ENCODE peak calls at places on chromosomes 11 and 22, in eight cellular contexts. One of them, this sample, is unnamed. For H3K36me3, the result is how much of the 10 kb centered on the place peaks cover.

GRCh38 chr22:49005557-49005956 is 822.1 kb downstream of the BRD1 start:
- DNase-seq in HepG2: no peak
- DNase-seq in heart left ventricle: no peak
- DNase-seq in body of pancreas: no peak
- DNase-seq in IMR-90: no peak
- DNase-seq in breast epithelium: no peak
- DNase-seq in tibial nerve: no peak
- DNase-seq in uterus: no peak
- DNase-seq in this sample: no peak

GRCh38 chr11:12538889-12539421 is 135.3 kb upstream of the TEAD1 start:
- DNase-seq in body of pancreas: no peak
- DNase-seq in IMR-90: no peak
- DNase-seq in tibial nerve: no peak
- DNase-seq in uterus: peak
- DNase-seq in breast epithelium: no peak
- DNase-seq in heart left ventricle: no peak
- DNase-seq in HepG2: no peak
- DNase-seq in this sample: peak

GRCh38 chr22:24200616-24201212 is 19.4 kb downstream of the SUSD2 start:
- DNase-seq in breast epithelium: no peak
- DNase-seq in tibial nerve: no peak
- DNase-seq in heart left ventricle: no peak
- DNase-seq in HepG2: peak
- DNase-seq in IMR-90: peak
- DNase-seq in uterus: no peak
- DNase-seq in body of pancreas: no peak
- DNase-seq in this sample: no peak

GRCh38 chr11:2929880-2930704 is 872 bp upstream of the PHLDA2 start:
- DNase-seq in heart left ventricle: no peak
- DNase-seq in tibial nerve: no peak
- DNase-seq in IMR-90: peak
- DNase-seq in uterus: no peak
- DNase-seq in HepG2: peak
- DNase-seq in body of pancreas: peak
- DNase-seq in breast epithelium: peak
- DNase-seq in this sample: no peak

GRCh38 chr11:72243567-72244316 is at the start of gene PHOX2A:
- DNase-seq in HepG2: no peak
- DNase-seq in body of pancreas: no peak
- DNase-seq in heart left ventricle: no peak
- DNase-seq in tibial nerve: no peak
- DNase-seq in IMR-90: no peak
- DNase-seq in uterus: no peak
- DNase-seq in breast epithelium: no peak
- DNase-seq in this sample: no peak

GRCh38 chr22:49170053-49170452 is 657.6 kb downstream of the BRD1 start:
- DNase-seq in HepG2: no peak
- DNase-seq in heart left ventricle: peak
- DNase-seq in body of pancreas: no peak
- DNase-seq in tibial nerve: no peak
- DNase-seq in uterus: no peak
- DNase-seq in breast epithelium: no peak
- DNase-seq in IMR-90: no peak
- DNase-seq in this sample: no peak

GRCh38 chr11:75589933-75590332 is 27.9 kb downstream of the SERPINH1 start:
- DNase-seq in HepG2: no peak
- DNase-seq in breast epithelium: no peak
- DNase-seq in IMR-90: no peak
- DNase-seq in uterus: no peak
- DNase-seq in heart left ventricle: no peak
- DNase-seq in body of pancreas: no peak
- DNase-seq in tibial nerve: no peak
- DNase-seq in this sample: no peak

GRCh38 chr11:121763526-121763925 is 310.8 kb upstream of the SORL1-AS1 start:
- DNase-seq in IMR-90: no peak
- DNase-seq in heart left ventricle: no peak
- DNase-seq in body of pancreas: no peak
- DNase-seq in breast epithelium: no peak
- DNase-seq in tibial nerve: no peak
- DNase-seq in uterus: no peak
- DNase-seq in HepG2: no peak
- DNase-seq in this sample: no peak

GRCh38 chr11:12556788-12557384 is 117.3 kb upstream of the TEAD1 start:
- DNase-seq in breast epithelium: peak
- DNase-seq in tibial nerve: peak
- DNase-seq in heart left ventricle: peak
- DNase-seq in IMR-90: peak
- DNase-seq in body of pancreas: peak
- DNase-seq in uterus: peak
- DNase-seq in HepG2: peak
- DNase-seq in this sample: peak

GRCh38 chr11:100739636-100740035 is 52.5 kb downstream of the ARHGAP42 start:
- DNase-seq in tibial nerve: no peak
- DNase-seq in breast epithelium: no peak
- DNase-seq in HepG2: peak
- DNase-seq in uterus: no peak
- DNase-seq in heart left ventricle: no peak
- DNase-seq in IMR-90: peak
- DNase-seq in body of pancreas: no peak
- DNase-seq in this sample: peak

GRCh38 chr22:23110922-23111527 is 30.8 kb downstream of the RSPH14 start:
- DNase-seq in heart left ventricle: no peak
- DNase-seq in IMR-90: no peak
- DNase-seq in HepG2: no peak
- DNase-seq in uterus: no peak
- DNase-seq in tibial nerve: no peak
- DNase-seq in body of pancreas: no peak
- DNase-seq in breast epithelium: no peak
- DNase-seq in this sample: no peak

GRCh38 chr11:100805509-100806199 is 118.6 kb downstream of the ARHGAP42 start:
- DNase-seq in body of pancreas: no peak
- DNase-seq in HepG2: no peak
- DNase-seq in tibial nerve: no peak
- DNase-seq in breast epithelium: no peak
- DNase-seq in uterus: no peak
- DNase-seq in IMR-90: peak
- DNase-seq in heart left ventricle: no peak
- DNase-seq in this sample: no peak

GRCh38 chr11:114354076-114354475 is 46.2 kb downstream of the C11orf71 start:
- DNase-seq in tibial nerve: no peak
- DNase-seq in HepG2: no peak
- DNase-seq in uterus: no peak
- DNase-seq in heart left ventricle: no peak
- DNase-seq in IMR-90: peak
- DNase-seq in breast epithelium: no peak
- DNase-seq in body of pancreas: no peak
- DNase-seq in this sample: no peak

GRCh38 chr22:21970800-21971617 is 11.6 kb downstream of the TOP3B start:
- DNase-seq in body of pancreas: no peak
- DNase-seq in heart left ventricle: peak
- DNase-seq in uterus: no peak
- DNase-seq in breast epithelium: no peak
- DNase-seq in tibial nerve: no peak
- DNase-seq in IMR-90: no peak
- DNase-seq in HepG2: no peak
- DNase-seq in this sample: no peak
- TF ChIP-seq POLR2A in body of pancreas: no peak
- TF ChIP-seq POLR2A in heart left ventricle: no peak
- TF ChIP-seq POLR2A in uterus: no peak
- TF ChIP-seq POLR2A in breast epithelium: no peak
- TF ChIP-seq POLR2A in tibial nerve: no peak
- TF ChIP-seq POLR2A in IMR-90: no peak
- TF ChIP-seq POLR2A in HepG2: no peak
- TF ChIP-seq POLR2A in this sample: no peak

GRCh38 chr11:8956860-8957259 is 7.4 kb downstream of the TMEM9B start:
- DNase-seq in uterus: no peak
- DNase-seq in tibial nerve: no peak
- DNase-seq in HepG2: no peak
- DNase-seq in breast epithelium: no peak
- DNase-seq in IMR-90: no peak
- DNase-seq in body of pancreas: no peak
- DNase-seq in heart left ventricle: no peak
- DNase-seq in this sample: no peak
- H3K36me3 ChIP-seq in uterus: under half
- H3K36me3 ChIP-seq in tibial nerve: under half
- H3K36me3 ChIP-seq in HepG2: under half
- H3K36me3 ChIP-seq in breast epithelium: under half
- H3K36me3 ChIP-seq in IMR-90: under half
- H3K36me3 ChIP-seq in body of pancreas: under half
- H3K36me3 ChIP-seq in heart left ventricle: half or more
- H3K36me3 ChIP-seq in this sample: under half

DNA sequence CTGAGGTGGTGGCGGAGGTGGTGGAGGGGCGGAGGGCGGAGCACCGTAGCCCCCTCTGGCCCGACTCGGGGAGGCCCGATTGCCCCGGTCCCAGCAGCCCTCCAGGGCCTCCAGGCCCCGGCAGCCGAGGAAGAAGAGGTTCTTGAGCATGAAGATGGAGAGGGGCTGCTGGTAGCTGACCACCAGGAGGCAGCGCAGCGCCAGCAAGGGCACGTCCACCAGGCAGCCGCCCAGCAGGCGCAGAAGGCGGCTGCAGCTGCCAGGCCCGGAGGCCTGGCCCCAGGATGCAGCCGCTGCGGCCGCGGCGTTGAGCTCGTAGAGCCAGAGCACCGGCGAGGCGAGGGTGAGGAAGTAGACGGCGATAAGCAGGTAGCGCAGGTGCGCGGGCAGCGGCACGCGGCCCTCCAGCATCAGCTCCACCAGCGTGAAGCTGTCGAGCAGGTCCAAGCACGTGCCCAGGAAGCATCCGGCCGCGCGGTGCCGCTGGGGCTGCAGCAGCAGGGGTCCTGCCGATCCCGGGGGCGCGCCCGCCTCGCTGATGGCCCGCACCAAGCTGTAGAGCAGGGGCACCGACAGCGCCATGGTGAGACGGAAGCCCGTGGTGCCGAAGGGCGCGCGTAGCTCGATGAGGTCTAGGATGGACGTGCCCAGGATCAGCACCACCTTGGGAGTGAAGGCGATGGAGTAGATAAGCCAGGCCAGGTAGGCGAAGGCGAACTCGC is 1.5 kb downstream of the TMEM121B start:
- DNase-seq in IMR-90: no peak
- DNase-seq in uterus: no peak
- DNase-seq in heart left ventricle: peak
- DNase-seq in body of pancreas: no peak
- DNase-seq in HepG2: no peak
- DNase-seq in tibial nerve: no peak
- DNase-seq in breast epithelium: no peak
- DNase-seq in this sample: no peak
- TF ChIP-seq CTCF in IMR-90: no peak
- TF ChIP-seq CTCF in uterus: no peak
- TF ChIP-seq CTCF in heart left ventricle: peak
- TF ChIP-seq CTCF in body of pancreas: peak
- TF ChIP-seq CTCF in HepG2: peak
- TF ChIP-seq CTCF in tibial nerve: no peak
- TF ChIP-seq CTCF in breast epithelium: no peak
- TF ChIP-seq CTCF in this sample: peak

DNA sequence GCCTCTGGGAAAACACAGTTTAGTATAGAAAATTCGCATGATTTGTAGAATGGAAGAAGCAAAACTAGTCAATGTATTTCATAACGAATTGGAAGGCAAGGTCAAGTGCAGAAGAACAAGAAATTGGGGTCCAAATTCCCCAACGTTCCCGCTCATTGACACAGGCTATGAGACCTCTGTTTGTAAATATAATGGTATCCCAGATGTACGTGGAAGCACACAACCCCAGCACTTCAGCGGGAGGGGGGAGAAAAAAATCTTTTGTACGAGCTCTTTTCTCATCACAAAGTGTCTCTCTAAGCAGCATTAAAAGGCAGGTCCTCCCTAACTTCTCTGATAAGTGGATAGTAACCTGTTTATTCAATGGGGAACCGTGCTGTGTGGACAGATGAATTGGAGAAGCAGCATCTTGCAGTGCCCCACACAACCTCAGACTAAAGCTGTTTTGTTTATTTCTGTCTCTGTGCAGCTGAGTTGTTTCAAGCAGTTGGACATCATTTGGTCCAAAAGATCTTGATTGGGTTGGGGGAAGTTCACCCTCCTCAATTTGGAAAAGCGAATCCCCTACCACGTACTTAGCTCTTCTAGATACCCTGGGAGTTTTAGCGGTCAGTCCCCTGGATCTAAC is 1.1 kb upstream of the GAB2 start:
- DNase-seq in breast epithelium: no peak
- DNase-seq in uterus: no peak
- DNase-seq in IMR-90: peak
- DNase-seq in HepG2: no peak
- DNase-seq in tibial nerve: peak
- DNase-seq in heart left ventricle: no peak
- DNase-seq in body of pancreas: no peak
- DNase-seq in this sample: no peak
- TF ChIP-seq POLR2A in breast epithelium: no peak
- TF ChIP-seq POLR2A in uterus: no peak
- TF ChIP-seq POLR2A in IMR-90: no peak
- TF ChIP-seq POLR2A in HepG2: no peak
- TF ChIP-seq POLR2A in tibial nerve: no peak
- TF ChIP-seq POLR2A in heart left ventricle: no peak
- TF ChIP-seq POLR2A in body of pancreas: no peak
- TF ChIP-seq POLR2A in this sample: no peak

DNA sequence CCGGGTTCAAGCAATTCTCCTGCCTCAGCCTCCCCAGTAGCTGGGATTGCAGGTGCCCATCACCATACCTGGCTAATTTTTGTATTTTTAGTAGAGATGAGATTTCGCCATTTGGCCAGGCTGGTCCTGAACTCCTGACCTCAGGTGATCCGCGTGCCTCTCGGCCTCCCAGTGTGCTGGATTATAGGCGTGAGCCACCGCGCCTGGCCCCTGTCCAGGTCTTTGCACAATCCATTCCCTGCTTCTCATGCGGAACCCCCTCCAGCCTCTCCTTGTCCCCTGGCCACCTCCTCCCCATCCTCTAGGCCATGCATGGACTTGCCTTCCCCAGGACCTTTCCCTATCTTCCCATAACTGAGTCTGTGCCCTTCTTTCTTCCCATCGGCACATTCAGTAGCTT is 8.7 kb downstream of the DPP3 start:
- DNase-seq in HepG2: no peak
- DNase-seq in heart left ventricle: no peak
- DNase-seq in body of pancreas: no peak
- DNase-seq in tibial nerve: no peak
- DNase-seq in uterus: no peak
- DNase-seq in breast epithelium: no peak
- DNase-seq in IMR-90: no peak
- DNase-seq in this sample: no peak
- H3K36me3 ChIP-seq in HepG2: half or more
- H3K36me3 ChIP-seq in heart left ventricle: under half
- H3K36me3 ChIP-seq in body of pancreas: under half
- H3K36me3 ChIP-seq in tibial nerve: half or more
- H3K36me3 ChIP-seq in uterus: under half
- H3K36me3 ChIP-seq in breast epithelium: under half
- H3K36me3 ChIP-seq in IMR-90: under half
- H3K36me3 ChIP-seq in this sample: under half

DNA sequence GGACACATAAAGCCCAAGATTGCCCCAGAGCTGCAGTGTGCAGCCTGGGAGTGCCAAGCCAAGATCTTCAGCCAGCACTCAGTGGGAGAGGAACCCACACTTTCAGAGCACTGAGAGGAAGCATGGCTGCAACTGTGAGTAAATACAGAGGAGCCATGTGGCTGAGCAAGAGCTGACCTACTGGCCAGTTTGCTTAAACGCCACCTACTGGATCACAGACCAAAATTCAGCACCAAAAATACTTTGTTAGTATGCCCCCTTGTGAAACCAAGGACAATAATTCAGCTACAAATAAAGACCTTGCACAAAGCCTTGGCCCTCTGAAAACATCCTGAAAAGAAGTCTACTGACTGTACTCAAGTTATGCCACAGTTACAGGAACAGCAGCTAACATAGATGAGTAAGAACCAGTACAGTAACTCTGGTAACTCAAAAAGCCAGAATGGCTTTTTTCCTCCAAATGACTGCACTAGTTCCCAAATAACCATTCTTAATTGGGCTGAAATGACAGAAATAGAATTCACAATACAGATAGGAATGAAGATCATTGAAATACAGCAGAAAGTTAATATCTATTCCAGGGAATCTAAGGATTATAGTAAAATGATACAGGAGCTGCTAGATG is 10.1 kb upstream of the OR4A15 start:
- DNase-seq in heart left ventricle: no peak
- DNase-seq in IMR-90: no peak
- DNase-seq in tibial nerve: no peak
- DNase-seq in breast epithelium: no peak
- DNase-seq in body of pancreas: no peak
- DNase-seq in HepG2: no peak
- DNase-seq in uterus: no peak
- DNase-seq in this sample: no peak
- TF ChIP-seq CTCF in heart left ventricle: no peak
- TF ChIP-seq CTCF in IMR-90: no peak
- TF ChIP-seq CTCF in tibial nerve: no peak
- TF ChIP-seq CTCF in breast epithelium: no peak
- TF ChIP-seq CTCF in body of pancreas: no peak
- TF ChIP-seq CTCF in HepG2: no peak
- TF ChIP-seq CTCF in uterus: no peak
- TF ChIP-seq CTCF in this sample: no peak

This sample was measured in adrenal gland.